ENCODE peak calls at places on chromosomes 13 and 19, in five cellular contexts. K, T, G, Q and X are unnamed samples.

GRCh38 chr13:95375706-95376105 is 74.5 kb upstream of the ABCC4 start:
- DNase-seq in Q (no peak), G (no peak), T (no peak), K (no peak), X (no peak)

GRCh38 chr13:44605275-44605674 is 29.1 kb upstream of the TSC22D1 start:
- DNase-seq in T (no peak), G (no peak), Q (no peak), K (no peak), X (no peak)

GRCh38 chr13:57865600-57866294 is 234.2 kb downstream of the PCDH17 start:
- DNase-seq in Q (no peak), G (no peak), T (no peak), K (no peak), X (no peak)

GRCh38 chr19:38869836-38870607 is 8.1 kb downstream of the RINL start:
- DNase-seq in T (no peak), K (peak; percentile 94), Q (peak; percentile 77), G (peak; percentile 81), X (no peak)

GRCh38 chr13:73060251-73061160 is 1.7 kb downstream of the KLF5 start:
- DNase-seq in G (peak; percentile 19), T (no peak), Q (no peak), K (no peak), X (peak; percentile 38)

GRCh38 chr19:55442372-55443044 is 592 bp downstream of the SHISA7 start:
- DNase-seq in Q (no peak), G (no peak), T (no peak), K (no peak), X (no peak)

GRCh38 chr13:21138561-21138960 is 37.8 kb downstream of the SKA3 start:
- DNase-seq in K (no peak), Q (no peak), G (no peak), T (no peak), X (no peak)

GRCh38 chr13:60852886-60853285 is 455.9 kb downstream of the TDRD3 start:
- DNase-seq in G (no peak), K (no peak), Q (no peak), T (no peak), X (no peak)

GRCh38 chr19:13839193-13839937 is 37.6 kb upstream of the NANOS3 start:
- DNase-seq in G (peak; percentile 77), K (peak; percentile 96), Q (peak; percentile 57), T (peak; percentile 92), X (no peak)

GRCh38 chr13:25118371-25118770 is 22.4 kb downstream of the PABPC3 start:
- DNase-seq in T (no peak), G (no peak), Q (no peak), K (no peak), X (no peak)

GRCh38 chr19:49094505-49095482 is 9.5 kb downstream of the SNRNP70 start:
- DNase-seq in G (no peak), T (no peak), Q (no peak), K (no peak), X (no peak)

GRCh38 chr19:43354305-43354627 is 780 bp downstream of the CD177 start:
- DNase-seq in G (no peak), Q (no peak), K (no peak), T (no peak), X (no peak)

GRCh38 chr19:39194832-39195542 is 1.8 kb upstream of the NCCRP1 start:
- DNase-seq in T (no peak), K (no peak), G (no peak), Q (no peak), X (no peak)

GRCh38 chr19:30719189-30719990 is 347.2 kb downstream of the ZNF536 start:
- DNase-seq in Q (peak; percentile 75), G (peak; percentile 69), T (no peak), K (peak; percentile 86), X (peak; percentile 38)

GRCh38 chr13:94309997-94310842 is 169.3 kb downstream of the DCT start:
- DNase-seq in G (no peak), K (no peak), T (no peak), Q (no peak), X (peak; percentile 53)

GRCh38 chr19:48933382-48933932 is at the start of gene DHDH:
- DNase-seq in K (peak; percentile 85), T (no peak), G (peak; percentile 71), Q (peak; percentile 64), X (peak; percentile 54)

GRCh38 chr13:42524487-42525034 is 49.4 kb upstream of the TNFSF11 start:
- DNase-seq in G (no peak), K (no peak), Q (no peak), T (no peak), X (no peak)

GRCh38 chr13:100409132-100409531 is 179.5 kb downstream of the GGACT start:
- DNase-seq in G (no peak), T (no peak), K (no peak), Q (no peak), X (no peak)

GRCh38 chr13:80244574-80244973 is 96.4 kb downstream of the SPRY2 start:
- DNase-seq in T (no peak), K (no peak), G (no peak), Q (no peak), X (no peak)

GRCh38 chr19:38464421-38465082 is 31.1 kb downstream of the RYR1 start:
- DNase-seq in Q (no peak), G (no peak), K (peak; percentile 39), T (no peak), X (no peak)

GRCh38 chr13:35791191-35791902 is 314.9 kb upstream of the MAB21L1 start:
- DNase-seq in T (no peak), Q (no peak), G (no peak), K (no peak), X (no peak)

GRCh38 chr13:48731957-48732569 is 78.3 kb downstream of the CYSLTR2 start:
- DNase-seq in G (no peak), T (no peak), K (peak; percentile 74), Q (no peak), X (no peak)

GRCh38 chr13:41891119-41891518 is 69.8 kb downstream of the VWA8 start:
- DNase-seq in Q (no peak), T (no peak), K (no peak), G (no peak), X (no peak)

GRCh38 chr13:110418944-110419343 is 111.9 kb downstream of the COL4A2 start:
- DNase-seq in T (peak; percentile 56), Q (no peak), K (no peak), G (no peak), X (no peak)

GRCh38 chr13:82688400-82688999 is 1193.8 kb downstream of the SLITRK1 start:
- DNase-seq in Q (no peak), T (no peak), G (no peak), K (no peak), X (no peak)

GRCh38 chr19:40519352-40520322 is 52.8 kb downstream of the SPTBN4 start:
- DNase-seq in K (no peak), T (no peak), Q (no peak), G (no peak), X (no peak)

DNA sequence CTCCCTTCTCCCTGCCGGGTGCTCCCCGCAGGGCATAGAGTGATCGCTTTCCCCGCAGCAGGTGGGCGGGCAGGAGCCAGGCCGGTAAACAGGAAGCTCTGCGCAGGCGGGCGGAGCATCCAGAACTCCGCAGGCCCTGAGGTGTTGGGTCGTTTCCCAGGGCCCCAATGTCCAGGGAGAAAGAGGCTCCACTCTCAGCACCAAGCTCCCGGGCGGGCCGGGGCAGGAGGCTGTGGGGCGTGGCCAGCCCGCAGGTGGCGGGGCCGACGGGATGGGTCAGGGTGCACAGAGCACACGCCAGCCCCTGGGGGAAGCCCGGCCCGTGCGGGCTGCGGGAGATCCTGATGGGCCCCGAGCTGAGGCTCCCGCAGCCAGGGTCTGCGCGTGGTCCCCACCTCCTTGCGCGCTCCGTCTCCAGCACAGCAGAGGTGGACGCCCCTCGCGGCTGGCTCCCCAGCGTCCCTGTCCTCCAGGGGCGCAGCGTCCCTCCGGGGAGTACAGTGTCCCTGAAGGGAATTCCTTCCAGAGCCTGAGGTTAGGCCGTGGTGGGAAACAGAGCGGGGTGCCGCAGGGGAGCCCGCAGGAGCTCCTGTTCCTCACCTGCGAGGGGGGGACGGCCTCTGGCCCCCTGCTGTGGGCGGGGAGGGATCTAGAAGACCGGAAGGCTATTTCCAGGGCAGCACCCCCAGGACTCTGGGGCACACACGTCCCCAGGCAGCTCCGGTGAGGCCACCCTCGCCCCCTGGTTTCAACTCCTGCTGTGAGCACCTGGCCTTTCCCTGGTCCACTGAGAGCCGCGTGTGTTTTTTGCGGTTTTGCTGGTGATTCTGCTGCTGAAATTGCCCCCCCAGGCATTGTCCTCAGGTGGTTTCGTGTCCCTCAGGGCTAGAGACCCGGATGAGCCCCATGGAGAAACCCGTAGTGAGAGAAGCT is 12.2 kb downstream of the PIP5K1C start:
- DNase-seq in K (no peak), T (no peak), Q (no peak), G (no peak), X (no peak)
- TF ChIP-seq POLR2A in K (no peak), T (no peak), Q (no peak), G (no peak), X (no peak)

DNA sequence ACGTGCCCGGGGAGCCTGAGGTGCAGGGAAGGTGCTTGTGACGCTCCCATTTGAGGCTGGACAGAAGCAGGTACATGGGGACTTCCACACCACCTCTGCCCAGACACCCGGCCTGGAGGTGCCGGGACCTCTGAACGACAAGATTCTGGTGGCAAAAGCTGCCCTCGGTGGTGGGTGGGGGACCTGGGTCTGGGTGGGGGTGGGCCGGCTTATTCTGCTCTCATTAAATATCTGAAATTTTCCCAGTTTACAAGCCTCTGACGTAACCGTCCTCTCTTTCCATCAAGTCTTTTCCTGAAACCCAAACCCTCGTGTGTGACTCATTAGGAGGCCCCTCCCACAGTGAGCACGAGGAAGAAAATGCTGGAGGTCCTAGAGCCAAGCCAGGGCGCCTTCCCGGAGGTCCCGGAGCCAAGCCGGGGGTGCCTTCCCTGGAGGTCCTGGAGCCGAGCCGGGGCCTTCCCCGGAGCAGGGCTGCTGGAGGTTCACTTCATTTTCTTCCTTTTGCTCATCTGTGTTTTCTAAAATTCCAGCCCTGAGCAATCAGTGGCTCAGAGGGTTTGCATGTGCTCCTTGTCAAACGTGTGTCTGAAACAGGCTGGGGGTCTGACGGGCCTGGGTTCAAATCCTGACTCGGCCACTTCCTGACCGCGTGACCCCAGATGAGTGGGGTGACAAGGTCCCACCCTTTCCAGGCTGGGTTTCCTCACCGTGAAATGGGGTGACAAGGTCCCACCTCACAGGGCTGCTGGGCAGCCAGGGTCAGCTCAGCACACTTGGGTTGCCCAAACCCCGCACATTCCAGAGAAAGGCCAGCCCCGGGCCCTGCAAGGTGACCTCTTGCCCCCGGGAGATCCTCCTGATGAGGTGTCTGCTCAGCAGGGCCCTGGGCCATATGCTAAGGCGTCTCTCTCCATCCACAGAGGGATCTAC is 10.0 kb downstream of the CFD start:
- DNase-seq in K (peak; percentile 78), Q (peak; percentile 87), T (peak; percentile 97), G (peak; percentile 94), X (peak; percentile 89)
- TF ChIP-seq POLR2A in K (no peak), Q (no peak), T (no peak), G (no peak), X (no peak)

GRCh38 chr19:12333162-12334159 is at the start of gene ZNF563:
- DNase-seq in K (peak; percentile 98), T (peak; percentile 96), Q (peak; percentile 97), G (peak; percentile 98), X (peak; percentile 90)
- TF ChIP-seq POLR2A in K (peak; percentile 95), T (peak; percentile 78), Q (peak; percentile 85), G (peak; percentile 80), X (peak; percentile 76)

GRCh38 chr19:45863840-45864628 is at the start of gene FOXA3:
- DNase-seq in K (peak; percentile 77), T (peak; percentile 82), Q (no peak), G (peak; percentile 28), X (peak; percentile 53)

GRCh38 chr19:45865269-45865948 is 1.3 kb downstream of the FOXA3 start:
- DNase-seq in Q (no peak), T (peak; percentile 78), K (peak; percentile 7), G (no peak), X (no peak)

GRCh38 chr19:45863335-45863839 is 440 bp upstream of the SYMPK start:
- DNase-seq in T (no peak), K (no peak), G (no peak), Q (no peak), X (no peak)

GRCh38 chr19:45864629-45865082 is 530 bp downstream of the FOXA3 start:
- DNase-seq in Q (no peak), K (peak; percentile 19), G (no peak), T (no peak), X (no peak)

GRCh38 chr19:45866400-45867176 is 2.5 kb downstream of the FOXA3 start:
- DNase-seq in K (peak; percentile 36), G (no peak), T (no peak), Q (no peak), X (no peak)
- TF ChIP-seq POLR2A in K (no peak), G (no peak), T (no peak), Q (no peak), X (no peak)